ENCODE peak calls at places on chromosome 9, in ten cellular contexts. W is caudate nucleus; L is T-helper 1 cell; Q is stimulated activated CD4-positive, alpha-beta T cell treated with anti-CD3 and anti-CD28 coated beads, Interleukin-1b, Interleukin-23, amount 100 ng/mL, for 24 hours; N is pancreas; K is ureter; E is IMR-90; I is gastrocnemius medialis; R is WTC11; A is naive thymus-derived CD4-positive, alpha-beta T cell. J is an unnamed sample.

GRCh38 chr9:114761515-114761914 is 44.3 kb downstream of the TNFSF15 start:
- DNase-seq in W (no peak), N (no peak), R (no peak), K (no peak), I (no peak), Q (no peak), L (no peak), E (no peak), A (no peak), J (no peak)

GRCh38 chr9:91586282-91586681 is 162.7 kb upstream of the NFIL3 start:
- DNase-seq in Q (no peak), L (no peak), K (no peak), N (no peak), W (no peak), R (no peak), E (no peak), I (no peak), A (no peak), J (no peak)

GRCh38 chr9:82680179-82680935 is 382.6 kb downstream of the RASEF start:
- DNase-seq in I (no peak), R (no peak), L (no peak), Q (no peak), W (no peak), N (no peak), A (no peak), K (no peak), E (no peak), J (no peak)

GRCh38 chr9:88937248-88937647 is 54.0 kb upstream of the S1PR3 start:
- DNase-seq in I (no peak), R (no peak), K (no peak), W (no peak), Q (no peak), E (no peak), A (no peak), N (no peak), L (no peak), J (no peak)

GRCh38 chr9:127741831-127742434 is 6.8 kb upstream of the TOR2A start:
- DNase-seq in E (no peak), A (no peak), Q (no peak), L (no peak), W (no peak), I (peak; percentile 75), K (no peak), N (peak; percentile 83), R (peak; percentile 97), J (no peak)

GRCh38 chr9:109281518-109281917 is 39.3 kb downstream of the EPB41L4B start:
- DNase-seq in L (no peak), W (no peak), A (no peak), I (no peak), N (no peak), Q (no peak), R (no peak), K (no peak), E (no peak), J (no peak)

GRCh38 chr9:16207161-16207560 is 654.3 kb downstream of the CCDC171 start:
- DNase-seq in I (peak; percentile 25), K (no peak), A (no peak), R (no peak), Q (no peak), L (no peak), N (no peak), W (no peak), E (peak; percentile 74), J (no peak)

GRCh38 chr9:72533322-72533721 is 11.9 kb downstream of the TMC1 start:
- DNase-seq in L (no peak), E (peak; percentile 49), I (no peak), W (no peak), A (no peak), K (no peak), N (no peak), Q (no peak), R (no peak), J (no peak)

GRCh38 chr9:36840895-36841536 is 193.1 kb downstream of the PAX5 start:
- DNase-seq in K (no peak), W (no peak), Q (no peak), A (no peak), L (no peak), R (no peak), I (no peak), N (no peak), E (no peak), J (no peak)

GRCh38 chr9:116465591-116466288 is 221.4 kb upstream of the TRIM32 start:
- DNase-seq in N (no peak), A (no peak), W (no peak), I (no peak), E (no peak), L (no peak), Q (no peak), R (no peak), K (no peak), J (no peak)

GRCh38 chr9:133370680-133371079 is 5.2 kb downstream of the SURF4 start:
- DNase-seq in I (no peak), Q (no peak), N (no peak), E (no peak), A (peak; percentile 52), K (no peak), L (no peak), W (no peak), R (no peak), J (no peak)

GRCh38 chr9:27572566-27572917 is 739 bp downstream of the C9orf72 start:
- DNase-seq in N (peak; percentile 45), Q (peak; percentile 9), K (no peak), L (no peak), R (no peak), I (peak; percentile 58), A (peak; percentile 65), W (no peak), E (no peak), J (peak; percentile 73)

GRCh38 chr9:136793063-136793946 is 2.2 kb downstream of the TMEM141 start:
- DNase-seq in E (no peak), A (no peak), I (no peak), K (no peak), W (no peak), Q (no peak), N (no peak), L (no peak), R (no peak), J (no peak)

GRCh38 chr9:114098021-114098659 is 952 bp downstream of the KIF12 start:
- DNase-seq in L (no peak), R (peak; percentile 75), I (no peak), W (no peak), Q (no peak), E (no peak), K (no peak), N (no peak), A (peak; percentile 30), J (no peak)

GRCh38 chr9:6869081-6869948 is 111.5 kb downstream of the KDM4C start:
- DNase-seq in K (no peak), L (no peak), R (no peak), I (no peak), Q (no peak), W (no peak), N (no peak), E (no peak), A (no peak), J (no peak)

GRCh38 chr9:106277931-106278330 is 583.6 kb downstream of the TMEM38B start:
- DNase-seq in A (no peak), R (no peak), E (no peak), W (no peak), I (no peak), Q (no peak), L (no peak), K (no peak), N (no peak), J (no peak)

GRCh38 chr9:96031366-96031824 is 155.9 kb downstream of the ERCC6L2 start:
- DNase-seq in I (no peak), N (peak; percentile 82), K (peak; percentile 84), E (no peak), R (no peak), A (no peak), L (no peak), W (no peak), Q (no peak), J (no peak)

GRCh38 chr9:131116281-131117101 is 8.9 kb upstream of the NUP214 start:
- DNase-seq in A (no peak), Q (no peak), E (no peak), R (no peak), L (no peak), K (no peak), W (no peak), I (no peak), N (no peak), J (no peak)

GRCh38 chr9:78685471-78685870 is 388.5 kb downstream of the PSAT1 start:
- DNase-seq in N (no peak), R (no peak), L (no peak), A (no peak), K (no peak), Q (no peak), I (no peak), W (no peak), E (no peak), J (no peak)